ENCODE peak calls at places on chromosomes 5 and 9, in eight cellular contexts. G, S, T, H, U, B, O and E are unnamed samples.

GRCh38 chr5:134582281-134582680 is 50.3 kb downstream of the SAR1B start:
- DNase-seq in T (no peak), G (no peak), B (no peak), H (no peak), U (no peak), S (no peak), O (no peak), E (no peak)

GRCh38 chr5:137516961-137517360 is 17.8 kb upstream of the SPOCK1 start:
- DNase-seq in G (no peak), B (no peak), O (no peak), T (no peak), H (no peak), S (no peak), U (no peak), E (no peak)

GRCh38 chr9:16561121-16561520 is 309.3 kb downstream of the BNC2 start:
- DNase-seq in H (no peak), B (no peak), O (no peak), S (no peak), T (no peak), U (no peak), G (no peak), E (no peak)

GRCh38 chr9:34376596-34377401 is at the start of gene MYORG:
- DNase-seq in U (peak), H (peak), O (peak), G (peak), B (peak), S (peak), T (peak), E (peak)

GRCh38 chr5:135216072-135216812 is 182.2 kb upstream of the PITX1 start:
- DNase-seq in G (no peak), T (peak), O (no peak), S (no peak), B (no peak), H (no peak), U (no peak), E (no peak)

GRCh38 chr5:33781286-33781685 is 110.5 kb downstream of the ADAMTS12 start:
- DNase-seq in H (no peak), T (no peak), U (no peak), B (no peak), S (no peak), G (no peak), O (no peak), E (no peak)

GRCh38 chr9:137198748-137199276 is 1.7 kb downstream of the TPRN start:
- DNase-seq in H (no peak), B (no peak), T (no peak), S (no peak), O (no peak), U (no peak), G (no peak), E (no peak)

GRCh38 chr9:92728831-92729734 is 35.5 kb downstream of the BICD2 start:
- DNase-seq in G (no peak), H (no peak), U (peak), S (no peak), T (peak), O (no peak), B (no peak), E (no peak)

GRCh38 chr5:151005975-151006576 is 14.3 kb upstream of the GPX3 start:
- DNase-seq in T (peak), O (no peak), U (no peak), H (no peak), B (no peak), G (no peak), S (peak), E (no peak)